ENCODE peak calls at places on chromosomes 1 and 21, in seven cellular contexts. Q, G, X, P, T, J and V are unnamed samples.

GRCh38 chr1:78132174-78132972 is 86.6 kb downstream of the GIPC2 start:
- DNase-seq in T (no peak), Q (no peak), G (no peak), X (no peak), P (no peak), J (no peak), V (no peak)

GRCh38 chr1:212139526-212140137 is 104.1 kb downstream of the DTL start:
- DNase-seq in T (no peak), P (no peak), X (no peak), Q (no peak), G (no peak), J (no peak), V (no peak)

GRCh38 chr1:207832796-207833195 is 78.1 kb downstream of the CD34 start:
- DNase-seq in G (no peak), X (no peak), Q (no peak), J (no peak), T (no peak), P (no peak), V (no peak)

GRCh38 chr1:56627636-56628039 is 17.5 kb upstream of the PRKAA2 start:
- DNase-seq in T (no peak), P (peak), Q (peak), G (no peak), X (no peak), J (no peak), V (no peak)

GRCh38 chr1:181166377-181167196 is 78.1 kb downstream of the IER5 start:
- DNase-seq in G (peak), Q (peak), T (no peak), P (peak), J (no peak), X (peak), V (peak)

GRCh38 chr1:226211181-226211580 is 12.3 kb upstream of the MIXL1 start:
- DNase-seq in P (no peak), Q (no peak), X (no peak), J (no peak), T (no peak), G (no peak), V (no peak)

GRCh38 chr1:10195570-10195969 is 14.8 kb upstream of the KIF1B start:
- DNase-seq in T (no peak), J (no peak), P (peak), Q (peak), G (no peak), X (no peak), V (peak)

GRCh38 chr1:19622204-19622603 is 21.9 kb upstream of the NBL1 start:
- DNase-seq in X (no peak), G (no peak), P (no peak), T (no peak), Q (peak), J (no peak), V (no peak)

GRCh38 chr1:92503926-92504750 is 17.4 kb upstream of the GFI1 start:
- DNase-seq in J (no peak), T (no peak), X (no peak), P (no peak), Q (no peak), G (no peak), V (no peak)

GRCh38 chr21:42760977-42761751 is 107.7 kb downstream of the PDE9A start:
- DNase-seq in T (no peak), X (no peak), Q (no peak), J (no peak), P (peak), G (no peak), V (no peak)

GRCh38 chr1:26575350-26575747 is 45.8 kb downstream of the RPS6KA1 start:
- DNase-seq in G (no peak), J (no peak), X (no peak), T (no peak), Q (no peak), P (no peak), V (no peak)

GRCh38 chr21:45622416-45623097 is 21.0 kb upstream of the PCBP3 start:
- DNase-seq in Q (no peak), J (no peak), T (no peak), X (no peak), G (no peak), P (no peak), V (no peak)

GRCh38 chr1:215517441-215517891 is 49.6 kb upstream of the KCTD3 start:
- DNase-seq in G (no peak), P (no peak), X (no peak), T (no peak), Q (peak), J (no peak), V (peak)

GRCh38 chr21:32336711-32337110 is 38.1 kb downstream of the MRAP start:
- DNase-seq in J (no peak), P (no peak), X (no peak), T (no peak), G (no peak), Q (peak), V (no peak)

GRCh38 chr21:34176442-34176841 is 103.1 kb downstream of the MRPS6 start:
- DNase-seq in P (no peak), Q (no peak), T (no peak), J (no peak), G (no peak), X (no peak), V (no peak)

GRCh38 chr1:37234941-37235418 is 200.7 kb upstream of the GRIK3 start:
- DNase-seq in Q (no peak), G (no peak), X (no peak), J (no peak), T (no peak), P (no peak), V (no peak)

GRCh38 chr21:45306832-45307571 is 19.3 kb upstream of the POFUT2 start:
- DNase-seq in Q (peak), X (no peak), P (peak), T (no peak), G (peak), J (no peak), V (no peak)

GRCh38 chr21:21188513-21189188 is 190.4 kb downstream of the NCAM2 start:
- DNase-seq in T (no peak), Q (no peak), X (no peak), G (no peak), J (no peak), P (no peak), V (no peak)

GRCh38 chr1:77313491-77313890 is 31.7 kb downstream of the AK5 start:
- DNase-seq in X (peak), T (no peak), J (peak), P (peak), Q (peak), G (peak), V (peak)

GRCh38 chr1:18199462-18199861 is 91.9 kb downstream of the IGSF21 start:
- DNase-seq in P (no peak), J (no peak), T (no peak), G (no peak), Q (no peak), X (peak), V (no peak)

GRCh38 chr1:171081220-171081993 is 9.3 kb upstream of the FMO3 start:
- DNase-seq in J (no peak), P (no peak), G (no peak), X (peak), T (no peak), Q (peak), V (no peak)

GRCh38 chr1:37169241-37169640 is 134.9 kb upstream of the GRIK3 start:
- DNase-seq in X (no peak), G (no peak), Q (no peak), J (no peak), T (no peak), P (no peak), V (no peak)

GRCh38 chr1:42178249-42178648 is 13.7 kb upstream of the GUCA2A start:
- DNase-seq in G (no peak), T (no peak), P (no peak), X (no peak), J (no peak), Q (peak), V (no peak)

GRCh38 chr21:28224191-28224755 is 768.4 kb downstream of the LTN1 start:
- DNase-seq in T (no peak), P (no peak), X (no peak), J (no peak), G (no peak), Q (no peak), V (no peak)

GRCh38 chr1:24199291-24199900 is 12.3 kb upstream of the IFNLR1 start:
- DNase-seq in P (peak), J (no peak), T (no peak), G (peak), Q (peak), X (peak), V (peak)
- TF ChIP-seq RFX5 in P (no peak), J (no peak), T (no peak), G (no peak), Q (no peak), X (no peak), V (no peak)

GRCh38 chr1:33348194-33348593 is 27.3 kb upstream of the A3GALT2 start:
- DNase-seq in G (no peak), J (no peak), T (no peak), Q (peak), X (no peak), P (no peak), V (no peak)

GRCh38 chr1:33348676-33349080 is 27.8 kb upstream of the A3GALT2 start:
- DNase-seq in X (peak), G (no peak), Q (no peak), P (no peak), T (no peak), J (no peak), V (no peak)

GRCh38 chr1:33349778-33350610 is 29.1 kb upstream of the A3GALT2 start:
- DNase-seq in G (peak), X (peak), Q (peak), P (peak), T (no peak), J (no peak), V (peak)

GRCh38 chr1:33350611-33351280 is 29.8 kb upstream of the A3GALT2 start:
- DNase-seq in J (no peak), Q (no peak), G (no peak), X (no peak), T (no peak), P (no peak), V (no peak)

DNA sequence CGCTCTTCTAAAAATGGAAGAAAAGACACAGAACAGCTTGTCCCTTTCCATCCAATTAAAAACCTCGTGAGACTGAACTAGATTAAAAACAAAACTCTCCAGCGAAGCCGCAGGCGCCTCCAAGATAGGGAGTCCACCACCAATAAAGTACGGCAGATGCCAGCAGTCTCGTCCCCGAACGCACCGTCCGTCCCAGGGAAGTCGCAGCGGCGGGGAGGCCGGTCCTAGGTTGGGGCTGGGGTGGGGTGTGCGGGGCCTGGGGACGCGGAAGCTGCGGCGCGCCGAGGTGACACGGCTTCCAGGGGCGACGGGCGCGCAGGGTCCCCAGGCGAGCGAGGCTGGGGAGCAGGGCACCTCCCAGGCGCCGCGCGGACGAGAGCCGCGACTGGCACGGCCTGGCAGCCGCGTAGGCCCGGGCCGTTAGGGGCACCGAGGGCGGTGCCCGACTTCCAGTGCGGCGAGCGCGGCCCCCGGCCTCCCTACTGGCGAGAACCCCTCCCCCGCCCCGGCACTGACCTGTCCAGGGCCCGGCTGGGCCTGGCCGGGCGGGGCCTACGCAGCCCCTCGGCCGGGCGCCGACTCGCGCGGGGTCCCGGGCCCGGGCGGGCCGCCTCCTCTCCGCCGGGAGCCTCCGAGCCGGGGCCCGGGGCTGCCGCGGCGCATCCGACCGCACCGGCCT is 28.3 kb upstream of the A3GALT2 start:
- DNase-seq in T (no peak), J (no peak), P (no peak), X (peak), Q (no peak), G (peak), V (peak)
- TF ChIP-seq RFX5 in T (no peak), J (no peak), P (no peak), X (no peak), Q (no peak), G (no peak), V (no peak)

GRCh38 chr1:168560370-168560769 is 16.0 kb upstream of the XCL1 start:
- DNase-seq in J (no peak), P (no peak), Q (no peak), T (no peak), G (no peak), X (no peak), V (no peak)
- TF ChIP-seq RFX5 in J (no peak), P (no peak), Q (no peak), T (no peak), G (no peak), X (no peak), V (no peak)

DNA sequence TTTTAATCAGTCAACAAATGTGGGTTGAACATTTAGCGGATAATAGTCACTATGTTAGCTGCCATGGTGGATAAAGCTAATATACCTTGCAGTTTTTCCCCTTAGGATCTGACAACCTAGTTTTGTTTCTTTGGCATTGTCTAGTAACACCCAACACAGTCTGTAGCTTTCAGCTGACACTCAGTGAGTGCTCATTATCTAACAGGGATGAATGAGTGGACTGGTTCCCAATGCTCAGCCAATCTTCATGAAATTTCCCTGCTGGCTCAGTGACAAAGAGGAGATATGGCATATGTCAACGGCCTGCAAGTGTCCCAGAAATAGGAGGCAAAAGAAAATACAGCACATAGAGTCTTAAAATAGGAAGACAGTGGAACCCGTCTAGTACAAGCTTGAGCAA is 35.0 kb downstream of the RXRG start:
- DNase-seq in G (no peak), P (no peak), Q (no peak), T (no peak), X (no peak), J (no peak), V (no peak)
- TF ChIP-seq RFX5 in G (no peak), P (no peak), Q (no peak), T (no peak), X (no peak), J (no peak), V (no peak)

GRCh38 chr1:173451981-173452380 is 25.2 kb upstream of the PRDX6 start:
- DNase-seq in J (no peak), P (no peak), T (no peak), X (no peak), G (no peak), Q (peak), V (no peak)
- TF ChIP-seq RFX5 in J (no peak), P (no peak), T (no peak), X (no peak), G (no peak), Q (no peak), V (no peak)

GRCh38 chr1:162899422-162900168 is 38.6 kb upstream of the CCDC190 start:
- DNase-seq in X (no peak), J (no peak), G (no peak), P (no peak), T (no peak), Q (peak), V (no peak)
- TF ChIP-seq RFX5 in X (no peak), J (no peak), G (no peak), P (no peak), T (no peak), Q (no peak), V (no peak)